ENCODE peak calls at places on chromosomes 16 and 17, in six cellular contexts. Y, G, Z, N, M and H are unnamed samples.

GRCh38 chr16:30395155-30395991 is at the start of gene ZNF48:
- DNase-seq in Y (no peak), G (peak), Z (peak), N (peak), M (peak), H (peak)

GRCh38 chr16:87328846-87329245 is 11.7 kb upstream of the C16orf95 start:
- DNase-seq in Y (no peak), G (no peak), Z (no peak), N (no peak), M (peak), H (no peak)

GRCh38 chr17:76735586-76736348 is 1.4 kb downstream of the SRSF2 start:
- DNase-seq in Y (no peak), G (no peak), Z (no peak), N (no peak), M (no peak), H (no peak)

GRCh38 chr16:3953728-3954410 is 73.4 kb upstream of the CREBBP start:
- DNase-seq in Y (no peak), G (no peak), Z (no peak), N (no peak), M (no peak), H (no peak)

GRCh38 chr17:57994436-57994835 is 6.4 kb upstream of the VEZF1 start:
- DNase-seq in Y (no peak), G (no peak), Z (no peak), N (no peak), M (no peak), H (no peak)

GRCh38 chr16:3461120-3461519 is 17.6 kb downstream of the NAA60 start:
- DNase-seq in Y (no peak), G (no peak), Z (no peak), N (no peak), M (no peak), H (no peak)

GRCh38 chr17:42122371-42123303 is at the start of gene HSPB9:
- DNase-seq in Y (peak), G (peak), Z (no peak), N (no peak), M (peak), H (no peak)

GRCh38 chr17:17849147-17849820 is 12.5 kb upstream of the SREBF1 start:
- DNase-seq in Y (no peak), G (no peak), Z (no peak), N (no peak), M (peak), H (no peak)

GRCh38 chr17:65794572-65794971 is 233.1 kb upstream of the AXIN2 start:
- DNase-seq in Y (no peak), G (peak), Z (peak), N (peak), M (peak), H (no peak)

GRCh38 chr17:58504826-58505351 is 9.5 kb downstream of the MTMR4 start:
- DNase-seq in Y (no peak), G (no peak), Z (no peak), N (no peak), M (no peak), H (no peak)

GRCh38 chr16:14013571-14014283 is 57.4 kb upstream of the MRTFB start:
- DNase-seq in Y (no peak), G (no peak), Z (peak), N (peak), M (peak), H (no peak)

GRCh38 chr16:53745753-53746258 is 41.9 kb downstream of the FTO start:
- DNase-seq in Y (no peak), G (no peak), Z (peak), N (no peak), M (peak), H (no peak)

GRCh38 chr17:13088666-13089065 is 70.8 kb upstream of the ELAC2 start:
- DNase-seq in Y (no peak), G (no peak), Z (no peak), N (peak), M (no peak), H (no peak)

GRCh38 chr16:50916040-50916439 is 174.2 kb downstream of the CYLD start:
- DNase-seq in Y (no peak), G (no peak), Z (no peak), N (no peak), M (no peak), H (no peak)

GRCh38 chr16:57257455-57258070 is 12.5 kb downstream of the ARL2BP start:
- DNase-seq in Y (no peak), G (no peak), Z (no peak), N (no peak), M (no peak), H (no peak)

GRCh38 chr17:60442271-60443201 is 20.2 kb downstream of the CHCT1 start:
- DNase-seq in Y (no peak), G (no peak), Z (peak), N (peak), M (peak), H (no peak)

GRCh38 chr16:54135361-54136275 is 151.0 kb downstream of the IRX3 start:
- DNase-seq in Y (no peak), G (no peak), Z (peak), N (peak), M (peak), H (no peak)

GRCh38 chr17:1518410-1518809 is 2.0 kb upstream of the INPP5K start:
- DNase-seq in Y (no peak), G (no peak), Z (no peak), N (no peak), M (no peak), H (no peak)

GRCh38 chr17:67360880-67361279 is 5.5 kb downstream of the PSMD12 start:
- DNase-seq in Y (no peak), G (no peak), Z (no peak), N (no peak), M (no peak), H (no peak)

GRCh38 chr16:47180073-47180472 is 36.3 kb upstream of the NETO2 start:
- DNase-seq in Y (no peak), G (no peak), Z (no peak), N (no peak), M (no peak), H (no peak)

GRCh38 chr17:82930043-82930923 is 90.5 kb upstream of the ZNF750 start:
- DNase-seq in Y (no peak), G (no peak), Z (no peak), N (no peak), M (no peak), H (no peak)

DNA sequence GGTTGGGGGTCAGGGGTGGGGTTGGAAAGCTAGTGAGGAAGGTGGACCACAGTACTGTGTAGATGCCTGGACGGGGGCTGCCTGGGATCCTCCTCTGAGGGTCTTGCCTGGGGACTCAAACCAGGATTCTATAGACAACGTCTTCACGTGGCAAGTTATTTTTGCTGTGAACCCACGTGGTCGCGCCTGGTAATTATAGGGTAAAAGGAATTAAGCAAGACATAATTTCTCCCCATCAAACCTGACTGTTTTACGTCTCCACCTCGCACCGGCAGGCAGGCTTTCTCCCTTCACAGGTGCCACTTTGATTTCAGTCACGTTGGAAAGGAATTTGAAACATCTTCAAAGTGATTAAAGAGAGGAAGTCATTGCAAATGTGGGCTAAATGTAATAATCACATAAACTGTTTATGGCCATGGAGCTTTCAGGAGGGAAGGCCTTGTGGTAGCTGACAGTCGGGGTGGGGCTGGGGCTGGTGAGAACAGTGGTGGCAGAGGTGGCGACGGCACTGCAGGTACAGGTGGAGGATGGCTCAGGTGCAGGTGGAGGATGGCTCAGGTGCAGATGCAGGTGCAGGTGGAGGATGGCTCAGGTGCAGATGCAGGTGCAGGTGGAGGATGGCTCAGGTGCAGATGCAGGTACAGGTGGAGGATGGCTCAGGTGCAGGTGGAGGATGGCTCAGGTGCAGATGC is 197.1 kb upstream of the NLRP1 start:
- DNase-seq in Y (no peak), G (no peak), Z (no peak), N (no peak), M (no peak), H (no peak)
- H4K8ac ChIP-seq in Y (no peak), G (no peak), Z (no peak), N (no peak), M (no peak), H (no peak)

GRCh38 chr17:50311483-50311882 is 34.4 kb upstream of the XYLT2 start:
- DNase-seq in Y (no peak), G (no peak), Z (no peak), N (no peak), M (no peak), H (no peak)

GRCh38 chr17:50308666-50309065 is 34.4 kb downstream of the TMEM92 start:
- DNase-seq in Y (no peak), G (no peak), Z (peak), N (peak), M (no peak), H (no peak)

GRCh38 chr17:50312311-50312710 is 33.6 kb upstream of the XYLT2 start:
- DNase-seq in Y (no peak), G (no peak), Z (peak), N (no peak), M (no peak), H (no peak)

GRCh38 chr17:50311112-50311460 is 34.8 kb upstream of the XYLT2 start:
- DNase-seq in Y (no peak), G (no peak), Z (no peak), N (no peak), M (no peak), H (no peak)

DNA sequence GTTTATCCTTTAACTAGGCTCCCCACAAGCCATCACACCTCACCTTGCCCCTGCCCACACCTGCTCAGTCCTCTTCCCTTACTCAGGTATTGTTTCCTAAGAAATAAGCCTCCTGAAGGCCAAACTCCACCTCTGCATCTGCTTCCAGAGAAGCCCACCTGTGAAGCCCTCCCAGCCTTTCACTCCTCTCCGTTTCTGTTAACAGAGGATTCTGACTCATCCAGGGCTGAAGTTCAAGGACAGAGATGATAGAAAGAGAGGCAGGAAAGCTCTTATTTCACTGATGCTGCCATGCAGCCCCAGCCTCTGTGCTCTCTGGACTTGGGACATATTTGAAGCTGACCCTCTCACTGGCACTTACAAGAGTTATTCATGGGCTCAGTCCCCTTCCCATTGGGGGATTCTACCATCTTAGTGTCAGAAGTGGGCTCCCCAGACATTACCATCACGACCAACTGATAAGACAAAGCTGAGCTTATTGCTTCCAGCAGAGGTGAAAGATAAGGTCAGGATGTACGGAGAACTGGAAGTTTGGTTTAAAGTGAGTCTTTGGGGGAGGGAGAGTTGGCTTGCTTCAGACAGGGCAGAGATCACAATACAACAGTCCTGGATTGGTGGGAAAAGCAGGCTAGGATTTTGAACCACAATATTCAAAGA is 35.3 kb upstream of the XYLT2 start:
- DNase-seq in Y (no peak), G (peak), Z (no peak), N (no peak), M (no peak), H (no peak)
- H4K91ac ChIP-seq in Y (no peak), G (no peak), Z (no peak), N (no peak), M (no peak), H (no peak)

DNA sequence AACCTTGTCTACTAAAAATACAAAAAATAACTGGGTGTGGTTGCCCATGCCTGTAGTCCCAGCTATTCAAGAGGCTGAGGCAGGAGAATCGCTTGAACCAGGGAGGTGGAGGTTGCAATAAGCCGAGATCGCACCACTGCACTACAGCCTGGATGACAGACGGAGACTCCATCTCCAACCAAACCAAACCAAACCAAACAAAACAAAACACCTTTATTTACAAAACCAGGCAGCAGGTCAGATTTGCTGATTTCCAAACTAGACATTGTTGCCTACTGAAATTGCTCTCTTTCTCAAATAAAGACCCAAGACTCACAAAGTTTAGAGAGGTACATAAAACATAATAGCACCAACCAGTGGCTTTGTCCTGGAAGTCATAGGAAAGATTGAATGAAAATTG is 5.7 kb upstream of the TMEM238L start:
- DNase-seq in Y (no peak), G (no peak), Z (no peak), N (no peak), M (no peak), H (no peak)
- H4K8ac ChIP-seq in Y (no peak), G (no peak), Z (no peak), N (no peak), M (no peak), H (no peak)

GRCh38 chr16:89586218-89586617 is 10.7 kb downstream of the CPNE7 start:
- DNase-seq in Y (no peak), G (no peak), Z (no peak), N (no peak), M (no peak), H (no peak)
- H4K91ac ChIP-seq in Y (no peak), G (no peak), Z (no peak), N (peak), M (no peak), H (no peak)

GRCh38 chr16:229731-230281 is 557 bp upstream of the LUC7L start:
- DNase-seq in Y (no peak), G (no peak), Z (no peak), N (no peak), M (peak), H (no peak)

GRCh38 chr16:228151-228855 is 946 bp downstream of the LUC7L start:
- DNase-seq in Y (no peak), G (no peak), Z (peak), N (no peak), M (no peak), H (no peak)

GRCh38 chr16:234468-235305 is at the start of gene FAM234A:
- DNase-seq in Y (peak), G (peak), Z (peak), N (peak), M (peak), H (peak)

GRCh38 chr16:230949-231348 is 1.7 kb upstream of the LUC7L start:
- DNase-seq in Y (no peak), G (no peak), Z (no peak), N (no peak), M (no peak), H (no peak)

DNA sequence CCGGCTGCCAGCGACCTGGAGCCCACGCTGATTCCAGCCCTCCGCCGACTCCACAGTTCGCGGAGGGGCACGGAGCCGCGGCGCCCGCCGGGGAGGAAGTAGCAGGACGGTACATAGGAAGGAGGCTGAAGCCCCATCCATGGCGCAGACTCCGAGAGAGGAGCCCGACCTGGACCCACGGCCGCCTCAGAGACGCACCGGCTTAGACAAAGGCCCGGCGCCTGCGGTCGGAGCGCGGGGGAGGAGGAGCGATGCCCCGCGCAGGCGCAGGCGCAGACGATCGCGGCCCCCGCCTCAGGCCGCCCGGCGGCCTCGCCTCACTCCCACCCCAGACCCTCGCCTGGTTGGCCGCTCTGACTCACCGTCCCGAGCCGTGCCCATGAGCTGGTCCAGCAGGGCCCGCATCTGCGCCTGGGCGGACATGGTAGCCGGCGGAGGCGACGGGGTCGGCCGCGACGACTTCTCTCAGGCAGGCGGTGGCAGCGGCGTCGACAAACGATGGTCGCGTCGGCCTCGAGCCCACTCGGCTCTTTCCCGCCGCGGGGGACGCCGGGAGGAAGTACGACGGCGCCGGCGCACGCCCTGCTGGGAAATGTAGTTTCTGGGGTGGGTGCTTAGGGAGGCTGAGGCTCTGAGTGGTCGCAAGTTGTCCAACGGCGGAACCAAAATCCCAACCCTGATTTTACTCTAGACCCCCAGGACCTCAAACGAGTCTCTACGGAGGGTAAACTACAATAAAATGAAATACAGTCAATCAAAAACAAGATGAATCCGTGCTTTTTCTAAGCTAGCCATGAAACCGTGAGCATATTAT is at the start of gene LUC7L:
- DNase-seq in Y (peak), G (peak), Z (peak), N (peak), M (peak), H (peak)
- H4K8ac ChIP-seq in Y (peak), G (no peak), Z (peak), N (peak), M (peak), H (no peak)

DNA sequence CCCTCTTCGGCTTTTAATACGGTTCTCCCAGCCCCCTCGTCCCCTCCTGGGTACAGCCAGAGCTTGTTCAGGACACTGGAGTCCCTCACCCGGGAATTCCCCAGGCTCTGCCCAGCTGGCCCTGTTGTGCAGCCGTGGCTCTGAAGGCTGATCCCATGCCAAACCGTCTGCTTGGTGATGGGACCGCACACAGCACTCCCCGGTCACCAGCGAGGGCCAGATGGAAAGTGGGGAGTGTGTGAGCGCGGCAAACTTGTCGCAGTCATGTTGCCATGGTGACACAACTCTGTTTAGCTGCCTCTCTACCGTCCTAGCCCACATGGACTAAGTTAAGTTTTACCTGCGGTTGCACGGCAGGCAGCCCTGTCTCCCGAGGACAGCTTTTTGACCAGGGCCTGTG is 107.9 kb downstream of the RAP1GAP2 start:
- DNase-seq in Y (no peak), G (peak), Z (peak), N (no peak), M (peak), H (peak)
- H4K91ac ChIP-seq in Y (no peak), G (no peak), Z (no peak), N (no peak), M (no peak), H (no peak)

DNA sequence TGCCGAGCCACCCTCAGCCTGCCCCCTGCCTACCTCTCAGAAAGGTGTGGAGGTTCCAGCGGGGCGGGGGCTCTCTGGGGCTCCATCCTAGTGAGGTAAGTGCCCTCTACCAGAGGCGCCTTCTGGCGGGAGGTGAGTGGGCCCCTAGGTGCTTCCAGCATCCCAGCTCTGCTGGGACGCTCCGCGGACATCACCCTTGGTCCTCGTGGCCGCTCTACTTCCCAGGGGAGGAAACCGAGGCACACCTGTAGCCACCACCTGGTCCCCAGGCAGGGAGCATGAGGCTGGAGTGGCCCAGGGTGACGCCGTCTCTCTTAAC is 1.4 kb downstream of the MCRIP2 start:
- DNase-seq in Y (no peak), G (no peak), Z (no peak), N (no peak), M (no peak), H (no peak)
- H4K8ac ChIP-seq in Y (no peak), G (no peak), Z (no peak), N (no peak), M (no peak), H (no peak)